ENCODE peak calls at places on chromosome 12, in four cellular contexts. E, F, H and Z are unnamed samples.

GRCh38 chr12:99907210-99907609 is 77.5 kb downstream of the ANKS1B start:
- DNase-seq in E (no peak), F (no peak), H (no peak), Z (no peak)

GRCh38 chr12:49777800-49778748 is 36.7 kb downstream of the TMBIM6 start:
- DNase-seq in H (peak; percentile 39), F (peak; percentile 70), E (no peak), Z (peak; percentile 90)

GRCh38 chr12:46224401-46224800 is 44.4 kb downstream of the SLC38A1 start:
- DNase-seq in H (no peak), F (no peak), E (no peak), Z (no peak)

GRCh38 chr12:1277905-1278304 is 286.9 kb downstream of the ERC1 start:
- DNase-seq in E (no peak), F (no peak), H (peak; percentile 64), Z (no peak)

GRCh38 chr12:47721431-47721973 is 3.8 kb downstream of the ENDOU start:
- DNase-seq in F (no peak), H (no peak), E (no peak), Z (no peak)

GRCh38 chr12:87866602-87867292 is 162.5 kb downstream of the C12orf50 start:
- DNase-seq in H (peak; percentile 14), F (no peak), E (no peak), Z (no peak)

GRCh38 chr12:78308701-78309100 is 478.0 kb downstream of the NAV3 start:
- DNase-seq in H (no peak), F (no peak), E (no peak), Z (no peak)

GRCh38 chr12:107467716-107468115 is 217.9 kb upstream of the PWP1 start:
- DNase-seq in H (no peak), E (no peak), F (no peak), Z (no peak)

GRCh38 chr12:50314629-50315312 is 31.5 kb upstream of the LIMA1 start:
- DNase-seq in F (peak; percentile 57), H (peak; percentile 46), E (no peak), Z (peak; percentile 16)

GRCh38 chr12:47885012-47885501 is 19.7 kb downstream of the VDR start:
- DNase-seq in E (peak; percentile 71), F (peak; percentile 62), H (no peak), Z (no peak)

GRCh38 chr12:33296529-33296928 is 143.1 kb downstream of the SYT10 start:
- DNase-seq in E (no peak), F (no peak), H (no peak), Z (peak; percentile 19)

GRCh38 chr12:27779416-27779815 is 617 bp upstream of the KLHL42 start:
- DNase-seq in F (no peak), E (no peak), H (peak; percentile 10), Z (peak; percentile 14)
- TF ChIP-seq CREM in F (no peak), E (no peak), H (no peak), Z (no peak)

GRCh38 chr12:92107094-92107493 is 38.6 kb downstream of the BTG1 start:
- DNase-seq in E (no peak), H (no peak), F (no peak), Z (no peak)

GRCh38 chr12:92109613-92110012 is 36.0 kb downstream of the BTG1 start:
- DNase-seq in H (no peak), E (no peak), F (no peak), Z (no peak)

GRCh38 chr12:92108651-92109050 is 37.0 kb downstream of the BTG1 start:
- DNase-seq in H (no peak), F (peak; percentile 68), E (no peak), Z (no peak)

GRCh38 chr12:92105676-92106075 is 40.0 kb downstream of the BTG1 start:
- DNase-seq in H (no peak), F (no peak), E (no peak), Z (no peak)

GRCh38 chr12:92107621-92108131 is 38.0 kb downstream of the BTG1 start:
- DNase-seq in F (no peak), H (no peak), E (no peak), Z (peak; percentile 14)
- TF ChIP-seq SP1 in F (no peak), H (no peak), E (no peak), Z (no peak)

DNA sequence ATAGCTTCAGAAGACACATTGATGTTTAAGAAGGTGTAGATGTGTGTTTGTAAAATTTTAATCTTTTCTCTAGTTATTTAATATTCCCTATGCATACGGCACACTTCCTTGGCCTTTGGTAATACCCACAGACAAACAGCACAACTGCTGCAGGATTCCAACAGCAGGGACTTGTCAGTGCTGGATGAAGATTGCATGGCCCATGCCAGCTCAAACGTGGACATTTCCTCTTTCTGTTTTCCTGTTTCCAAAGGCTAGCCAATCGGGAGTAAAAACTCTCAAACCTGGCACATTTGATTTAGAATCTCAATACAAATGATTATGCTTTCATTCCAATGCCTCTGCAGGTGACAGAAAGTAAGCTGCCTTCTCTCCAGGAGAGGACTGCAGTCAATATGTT is 22.5 kb upstream of the PDE3A start:
- DNase-seq in F (no peak), E (no peak), H (no peak), Z (no peak)
- TF ChIP-seq CREB1 in F (no peak), E (no peak), H (no peak), Z (no peak)

DNA sequence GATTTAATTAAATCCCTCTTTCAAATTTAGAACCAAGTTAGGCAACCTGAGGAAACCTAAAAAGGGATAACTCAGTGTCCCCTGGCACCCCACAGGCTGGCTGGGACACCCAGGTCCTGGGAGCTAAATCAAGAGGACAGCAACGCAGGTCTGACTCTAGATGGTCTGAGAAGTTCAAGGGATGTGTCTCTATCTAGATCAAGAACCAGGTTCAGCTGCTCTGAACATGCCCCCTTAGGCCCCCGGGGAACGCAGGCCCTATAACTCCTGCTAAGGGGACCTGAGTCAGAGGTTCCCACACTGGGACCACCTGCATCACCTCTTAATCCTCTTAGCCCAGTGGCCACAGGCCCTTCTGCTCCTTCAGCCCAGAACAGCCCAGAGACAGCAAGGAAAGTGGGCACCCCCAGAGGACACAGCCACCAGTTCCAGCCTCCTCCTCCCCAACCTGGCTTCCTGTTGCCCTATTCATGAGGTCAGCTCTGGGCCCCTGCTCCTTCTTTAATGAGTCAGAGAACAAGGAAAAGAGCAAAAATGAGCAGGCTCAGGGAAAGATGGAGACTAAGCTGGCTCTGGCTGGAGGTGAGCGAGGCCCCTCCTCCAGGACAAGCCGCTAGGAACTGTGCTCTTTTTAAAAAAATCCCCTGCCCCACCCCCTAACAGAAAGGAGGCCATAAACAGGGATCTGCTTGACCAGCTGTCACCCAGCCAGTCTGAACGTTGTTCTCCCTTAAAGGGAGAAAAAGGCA is 10.8 kb downstream of the PITPNM2 start:
- DNase-seq in H (peak; percentile 61), F (peak; percentile 38), E (no peak), Z (no peak)
- TF ChIP-seq CREM in H (no peak), F (no peak), E (no peak), Z (no peak)

DNA sequence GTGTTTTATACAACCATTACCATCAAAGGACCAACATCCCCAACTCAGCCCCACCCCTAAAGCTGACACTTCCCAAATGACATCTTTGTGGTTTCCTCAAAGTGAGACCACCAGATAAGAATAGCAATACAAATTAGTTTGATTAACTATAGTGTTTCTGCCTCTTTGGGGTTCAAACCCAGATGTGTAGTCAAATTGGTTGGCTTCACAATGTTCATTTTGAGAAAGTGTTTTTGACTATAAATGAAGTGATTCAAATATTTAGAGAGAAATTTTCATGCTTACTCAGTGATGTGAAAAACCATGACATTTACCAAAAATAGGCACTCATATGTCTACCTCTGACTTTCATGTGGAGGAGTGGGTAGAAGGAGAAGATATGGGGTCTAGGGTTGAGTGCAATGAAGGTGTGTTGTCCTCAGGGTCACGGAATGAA is 218.4 kb downstream of the BCAT1 start:
- DNase-seq in H (no peak), F (no peak), E (no peak), Z (no peak)
- TF ChIP-seq SP1 in H (no peak), F (no peak), E (no peak), Z (no peak)

DNA sequence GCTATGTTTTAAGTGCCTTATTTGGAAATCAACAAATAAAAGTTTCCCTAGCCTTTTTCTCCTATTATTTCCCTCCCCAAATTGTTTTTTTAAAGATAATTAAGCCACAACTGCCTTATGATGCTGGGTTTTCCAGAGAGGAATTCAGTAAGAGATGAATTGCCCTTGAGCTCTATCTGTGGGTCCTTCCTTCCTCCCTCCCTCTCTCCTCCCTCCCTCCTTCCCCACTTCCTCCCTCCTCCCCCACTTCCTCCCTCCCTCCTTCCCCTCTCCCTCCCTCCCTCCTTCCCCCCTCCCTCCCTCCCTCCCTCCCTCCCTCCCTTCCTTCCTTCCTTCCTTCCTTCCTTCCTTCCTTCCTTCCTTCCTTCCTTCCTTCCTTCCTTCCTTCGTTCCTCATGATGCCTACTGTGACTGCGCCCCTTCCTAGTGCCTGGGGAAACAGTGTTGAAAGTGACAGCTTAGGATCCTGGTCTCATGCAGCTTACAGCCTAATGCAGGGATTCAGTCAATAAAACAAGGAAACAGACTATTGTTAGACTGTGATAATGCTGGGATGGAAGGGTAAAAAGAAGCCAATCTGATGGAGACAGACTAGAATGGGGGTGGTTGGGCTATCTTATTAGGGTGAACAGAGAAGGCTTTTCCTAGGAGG is 1417.1 kb downstream of the AACS start:
- DNase-seq in H (no peak), E (no peak), F (no peak), Z (no peak)
- TF ChIP-seq CREB1 in H (no peak), E (no peak), F (no peak), Z (no peak)

GRCh38 chr12:110035534-110036104 is 12.7 kb downstream of the C12orf76 start:
- DNase-seq in H (peak; percentile 67), F (no peak), E (no peak), Z (no peak)
- TF ChIP-seq CREM in H (peak; percentile 25), F (no peak), E (no peak), Z (no peak)

GRCh38 chr12:2339022-2339431 is 286.2 kb downstream of the CACNA1C start:
- DNase-seq in H (no peak), F (no peak), E (no peak), Z (no peak)
- TF ChIP-seq SP1 in H (no peak), F (no peak), E (no peak), Z (no peak)

GRCh38 chr12:58919271-58920101 is 818 bp downstream of the LRIG3 start:
- DNase-seq in F (no peak), E (no peak), H (peak; percentile 27), Z (no peak)
- TF ChIP-seq CREB1 in F (no peak), E (no peak), H (no peak), Z (no peak)